ENCODE peak calls at places on chromosome 6, in five cellular contexts. Y, W, A, G and E are unnamed samples.

GRCh38 chr6:15332441-15332840 is 86.6 kb downstream of the JARID2 start:
- DNase-seq in Y (peak), W (no peak), A (no peak), G (no peak), E (no peak)

GRCh38 chr6:40398034-40398679 is 189.0 kb downstream of the LRFN2 start:
- DNase-seq in Y (no peak), W (no peak), A (no peak), G (no peak), E (no peak)

GRCh38 chr6:34986845-34987246 is 97.8 kb downstream of the ANKS1A start:
- DNase-seq in Y (peak), W (peak), A (peak), G (no peak), E (peak)

GRCh38 chr6:62982951-62983350 is 228.3 kb upstream of the FKBP1C start:
- DNase-seq in Y (no peak), W (no peak), A (no peak), G (no peak), E (no peak)

GRCh38 chr6:167795874-167796667 is 30.6 kb upstream of the AFDN start:
- DNase-seq in Y (no peak), W (peak), A (no peak), G (peak), E (no peak)

GRCh38 chr6:105401247-105402089 is 1.4 kb downstream of the PREP start:
- DNase-seq in Y (peak), W (no peak), A (no peak), G (no peak), E (no peak)

GRCh38 chr6:39095578-39095977 is 19.4 kb downstream of the SAYSD1 start:
- DNase-seq in Y (no peak), W (no peak), A (no peak), G (no peak), E (no peak)

GRCh38 chr6:13488896-13489237 is 1.5 kb upstream of the GFOD1 start:
- DNase-seq in Y (no peak), W (no peak), A (no peak), G (no peak), E (no peak)

GRCh38 chr6:30881987-30882763 is 2.1 kb upstream of the DDR1 start:
- DNase-seq in Y (peak), W (peak), A (peak), G (no peak), E (no peak)

GRCh38 chr6:134846031-134846430 is 103.9 kb downstream of the ALDH8A1 start:
- DNase-seq in Y (peak), W (no peak), A (no peak), G (no peak), E (no peak)

GRCh38 chr6:6458166-6458565 is 130.4 kb upstream of the LY86 start:
- DNase-seq in Y (no peak), W (no peak), A (no peak), G (no peak), E (no peak)

GRCh38 chr6:66961191-66961590 is 1254.2 kb upstream of the EYS start:
- DNase-seq in Y (no peak), W (no peak), A (no peak), G (no peak), E (no peak)

GRCh38 chr6:45422541-45423110 is 44.9 kb upstream of the SUPT3H start:
- DNase-seq in Y (peak), W (peak), A (peak), G (peak), E (peak)

GRCh38 chr6:140388141-140388802 is 1013.8 kb upstream of the CITED2 start:
- DNase-seq in Y (no peak), W (no peak), A (no peak), G (no peak), E (no peak)

GRCh38 chr6:37244430-37245310 is 12.9 kb upstream of the TBC1D22B start:
- DNase-seq in Y (peak), W (peak), A (no peak), G (no peak), E (no peak)

GRCh38 chr6:15327271-15327670 is 81.4 kb downstream of the JARID2 start:
- DNase-seq in Y (no peak), W (no peak), A (peak), G (no peak), E (no peak)

GRCh38 chr6:3885262-3886036 is 36.3 kb downstream of the FAM50B start:
- DNase-seq in Y (no peak), W (no peak), A (no peak), G (no peak), E (no peak)

GRCh38 chr6:159098636-159099106 is 53.9 kb upstream of the TAGAP start:
- DNase-seq in Y (no peak), W (no peak), A (peak), G (no peak), E (no peak)

GRCh38 chr6:64984947-64985346 is 722.1 kb downstream of the EYS start:
- DNase-seq in Y (peak), W (no peak), A (no peak), G (no peak), E (no peak)

GRCh38 chr6:161301338-161301737 is 27.5 kb upstream of the AGPAT4 start:
- DNase-seq in Y (peak), W (no peak), A (no peak), G (no peak), E (no peak)

GRCh38 chr6:149248688-149249369 is 68.7 kb upstream of the TAB2 start:
- DNase-seq in Y (no peak), W (no peak), A (no peak), G (no peak), E (no peak)

GRCh38 chr6:21536280-21536766 is 57.2 kb upstream of the SOX4 start:
- DNase-seq in Y (no peak), W (no peak), A (no peak), G (no peak), E (no peak)

GRCh38 chr6:37354526-37355384 is 972 bp downstream of the RNF8 start:
- DNase-seq in Y (no peak), W (peak), A (peak), G (peak), E (peak)

GRCh38 chr6:136137008-136137689 is 113.0 kb downstream of the MTFR2 start:
- DNase-seq in Y (no peak), W (no peak), A (no peak), G (no peak), E (no peak)

GRCh38 chr6:29746050-29746449 is 22.8 kb downstream of the HLA-F start:
- DNase-seq in Y (no peak), W (no peak), A (no peak), G (no peak), E (no peak)

GRCh38 chr6:12001004-12001705 is 11.0 kb upstream of the HIVEP1 start:
- DNase-seq in Y (peak), W (no peak), A (no peak), G (no peak), E (no peak)

GRCh38 chr6:77034161-77034560 is 429.1 kb downstream of the HTR1B start:
- DNase-seq in Y (peak), W (no peak), A (no peak), G (no peak), E (no peak)

GRCh38 chr6:99514089-99514488 is 1.1 kb downstream of the USP45 start:
- DNase-seq in Y (peak), W (no peak), A (no peak), G (no peak), E (no peak)

GRCh38 chr6:37538107-37538506 is 38.4 kb upstream of the CCDC167 start:
- DNase-seq in Y (no peak), W (no peak), A (no peak), G (no peak), E (no peak)

GRCh38 chr6:109299695-109300564 is 82.3 kb downstream of the CD164 start:
- DNase-seq in Y (no peak), W (peak), A (no peak), G (no peak), E (no peak)

GRCh38 chr6:13290335-13290734 is 38.0 kb downstream of the TBC1D7 start:
- DNase-seq in Y (no peak), W (no peak), A (no peak), G (no peak), E (no peak)

GRCh38 chr6:137389150-137389664 is 105.0 kb downstream of the OLIG3 start:
- DNase-seq in Y (no peak), W (no peak), A (peak), G (no peak), E (no peak)

GRCh38 chr6:51793393-51793792 is 294.0 kb downstream of the PKHD1 start:
- DNase-seq in Y (no peak), W (no peak), A (no peak), G (no peak), E (no peak)

GRCh38 chr6:25312034-25312620 is 33.0 kb downstream of the CARMIL1 start:
- DNase-seq in Y (peak), W (no peak), A (no peak), G (no peak), E (no peak)

GRCh38 chr6:31829633-31830492 is 2.3 kb downstream of the HSPA1B start:
- DNase-seq in Y (peak), W (no peak), A (peak), G (no peak), E (no peak)

GRCh38 chr6:154112181-154112809 is 73.3 kb downstream of the OPRM1 start:
- DNase-seq in Y (no peak), W (no peak), A (no peak), G (no peak), E (no peak)

GRCh38 chr6:24205020-24205492 is 79.0 kb downstream of the NRSN1 start:
- DNase-seq in Y (peak), W (no peak), A (peak), G (no peak), E (no peak)

GRCh38 chr6:166737231-166737630 is 110.2 kb upstream of the RPS6KA2 start:
- DNase-seq in Y (no peak), W (no peak), A (no peak), G (no peak), E (no peak)

GRCh38 chr6:10414766-10415592 is at the start of gene TFAP2A:
- DNase-seq in Y (no peak), W (peak), A (no peak), G (no peak), E (no peak)
- TF ChIP-seq CTCF in Y (peak), W (peak), A (no peak), G (no peak), E (peak)

GRCh38 chr6:70547313-70547712 is 19.4 kb upstream of the SDHAF4 start:
- DNase-seq in Y (peak), W (no peak), A (no peak), G (no peak), E (no peak)
- TF ChIP-seq CTCF in Y (peak), W (peak), A (peak), G (no peak), E (peak)

GRCh38 chr6:157821342-157822033 is 1.6 kb upstream of the SNX9 start:
- DNase-seq in Y (no peak), W (no peak), A (no peak), G (no peak), E (no peak)

GRCh38 chr6:157823001-157823522 is at the start of gene SNX9:
- DNase-seq in Y (peak), W (peak), A (no peak), G (peak), E (peak)

GRCh38 chr6:157825243-157825904 is 2.3 kb downstream of the SNX9 start:
- DNase-seq in Y (peak), W (no peak), A (no peak), G (no peak), E (no peak)

GRCh38 chr6:157822221-157823000 is 635 bp upstream of the SNX9 start:
- DNase-seq in Y (no peak), W (no peak), A (no peak), G (no peak), E (peak)

DNA sequence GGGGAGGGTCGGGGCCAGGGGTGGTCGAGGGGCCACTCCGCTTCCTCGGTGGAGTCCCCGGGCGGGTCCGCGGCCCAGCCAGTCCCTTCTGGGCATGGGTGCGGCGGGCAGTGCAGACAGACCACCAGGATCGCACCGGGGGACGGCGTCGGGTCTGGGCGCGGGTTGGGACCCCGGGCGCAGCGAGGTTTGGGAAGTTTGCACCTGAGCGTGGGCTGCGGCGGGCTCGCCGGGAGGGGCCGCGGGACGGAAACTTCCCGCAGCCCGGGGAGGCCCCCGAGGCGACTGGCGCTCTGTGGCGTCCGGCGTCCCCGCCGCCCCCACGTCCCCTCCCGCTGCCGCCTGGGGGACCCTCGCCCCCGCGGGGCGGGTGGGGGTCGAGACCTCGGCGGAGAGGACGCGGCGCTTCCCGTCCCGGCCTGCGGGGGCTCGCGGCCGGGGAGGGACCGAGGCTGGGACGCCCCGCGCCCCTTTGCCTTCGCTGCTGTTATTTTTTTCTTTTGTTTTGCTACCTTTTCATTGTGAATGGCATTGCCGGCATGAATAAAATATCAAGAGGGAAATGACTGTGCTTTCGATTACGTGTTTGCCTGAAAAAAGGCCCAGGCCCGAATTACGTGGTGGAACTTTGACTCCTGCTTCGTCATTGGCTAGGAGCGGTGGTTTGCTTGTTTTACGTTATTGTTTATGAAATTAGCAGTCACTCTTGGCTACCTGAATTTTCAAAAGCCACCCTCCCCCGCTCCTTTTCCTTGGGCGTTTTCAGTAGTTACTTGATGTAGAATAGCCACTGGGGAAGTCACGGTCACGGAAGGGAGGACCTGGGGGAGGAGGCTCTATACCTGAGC is 701 bp downstream of the SNX9 start:
- DNase-seq in Y (peak), W (peak), A (no peak), G (peak), E (peak)
- TF ChIP-seq CTCF in Y (no peak), W (peak), A (no peak), G (no peak), E (peak)

GRCh38 chr6:165689699-165690098 is 26.7 kb upstream of the PDE10A start:
- DNase-seq in Y (no peak), W (no peak), A (no peak), G (no peak), E (no peak)
- TF ChIP-seq CTCF in Y (no peak), W (no peak), A (no peak), G (no peak), E (peak)

GRCh38 chr6:88168362-88168761 is 2.2 kb upstream of the CNR1 start:
- DNase-seq in Y (no peak), W (no peak), A (peak), G (no peak), E (no peak)
- TF ChIP-seq CTCF in Y (no peak), W (no peak), A (peak), G (no peak), E (no peak)

GRCh38 chr6:16759181-16759645 is 2.0 kb downstream of the ATXN1 start:
- DNase-seq in Y (no peak), W (no peak), A (no peak), G (no peak), E (no peak)

GRCh38 chr6:16760536-16761468 is at the start of gene ATXN1:
- DNase-seq in Y (no peak), W (peak), A (no peak), G (no peak), E (peak)

GRCh38 chr6:16758163-16758975 is 2.9 kb downstream of the ATXN1 start:
- DNase-seq in Y (no peak), W (no peak), A (no peak), G (no peak), E (no peak)

GRCh38 chr6:16761469-16762264 is 407 bp upstream of the ATXN1 start:
- DNase-seq in Y (peak), W (peak), A (no peak), G (peak), E (peak)

DNA sequence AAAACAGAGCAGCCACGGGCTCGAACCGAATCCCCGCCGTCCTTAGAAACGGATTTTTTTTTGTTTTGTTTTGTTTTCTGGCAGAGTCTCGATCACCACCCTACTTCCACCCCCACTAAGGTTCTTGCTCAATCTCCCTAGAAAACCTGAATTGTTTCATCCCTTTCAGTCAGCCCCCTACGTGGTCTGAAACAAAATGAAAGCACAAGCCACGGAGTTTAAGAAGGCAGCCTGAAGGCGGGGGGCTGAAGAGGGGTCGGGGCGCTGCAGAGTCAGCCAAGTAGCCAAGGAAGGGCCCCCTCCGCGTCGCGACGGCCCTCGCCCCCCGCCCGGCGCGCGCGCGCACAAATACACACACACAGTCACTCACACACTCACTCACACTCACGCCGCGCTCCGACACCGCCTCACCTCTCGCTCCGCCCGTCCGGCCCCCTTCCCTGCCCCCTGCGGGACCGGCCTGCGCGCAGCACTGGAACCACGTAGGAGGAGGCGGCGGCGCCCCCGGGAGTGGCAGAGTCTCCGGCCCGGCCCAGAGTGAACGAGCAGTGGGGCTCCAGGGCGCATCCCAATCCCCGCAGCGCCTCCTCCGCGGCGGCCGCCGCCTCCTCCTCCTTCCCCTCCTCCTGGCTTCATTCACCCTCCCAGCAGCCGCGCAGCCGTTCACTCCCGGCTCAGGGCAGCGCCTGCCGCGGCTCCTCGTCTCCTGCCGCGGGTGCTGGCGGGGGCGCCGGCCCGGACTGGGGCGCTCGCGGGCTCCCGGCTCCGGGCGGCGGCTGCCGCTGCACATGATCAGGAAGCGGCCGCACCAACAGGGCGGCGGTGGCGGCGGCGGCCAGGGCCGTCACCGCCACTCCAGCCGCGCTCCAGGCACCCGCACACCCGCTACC is 1.4 kb downstream of the ATXN1 start:
- DNase-seq in Y (peak), W (peak), A (no peak), G (peak), E (peak)
- TF ChIP-seq CTCF in Y (no peak), W (peak), A (no peak), G (no peak), E (peak)

DNA sequence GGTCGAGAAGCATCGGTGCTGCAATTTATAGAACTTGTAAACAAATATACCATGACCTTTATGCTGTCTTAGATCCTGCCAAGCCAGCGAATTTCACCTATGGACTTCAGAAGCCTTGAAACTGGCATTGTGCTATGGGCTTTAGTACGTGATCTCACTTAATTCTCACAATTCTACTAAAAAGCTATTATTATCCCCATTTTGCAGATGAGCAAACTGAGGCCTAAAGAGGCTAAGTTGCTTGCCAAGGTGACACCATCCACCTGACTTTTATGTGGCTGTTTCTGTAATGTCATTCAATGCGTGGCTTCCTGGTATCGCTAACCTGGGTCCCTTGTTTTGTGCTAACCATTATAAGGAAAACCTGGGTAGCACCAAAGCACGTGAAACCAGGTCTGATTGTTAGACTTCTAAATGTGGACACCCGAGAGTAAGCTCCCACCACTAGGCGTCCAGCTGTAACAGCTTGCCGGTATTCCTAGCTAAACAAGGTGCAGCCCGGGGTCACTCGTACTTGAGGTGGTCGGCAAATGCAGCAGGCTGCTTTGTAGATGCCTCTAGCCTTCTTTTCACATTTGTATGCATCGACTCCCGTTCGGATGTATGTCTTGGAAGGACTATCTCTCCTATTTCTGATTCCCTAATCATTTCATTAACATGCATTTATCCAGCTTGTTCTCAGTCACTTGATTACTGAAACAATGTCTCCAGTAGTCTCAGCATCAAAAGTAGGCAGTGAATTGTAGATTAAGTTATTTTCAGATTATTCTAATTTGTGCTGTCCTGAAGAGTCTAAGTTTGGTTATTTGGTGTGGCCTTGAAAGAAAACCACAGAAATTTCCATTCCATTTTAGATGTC is 1.1 kb downstream of the SYNJ2 start:
- DNase-seq in Y (peak), W (no peak), A (no peak), G (peak), E (no peak)
- TF ChIP-seq CTCF in Y (peak), W (no peak), A (no peak), G (no peak), E (peak)